ENCODE peak calls at places on chromosomes 11 and 22, in four cellular contexts. O is SK-N-SH, W is HCT116, S is K562. V is an unnamed sample.

GRCh38 chr11:72958790-72959189 is 144.6 kb downstream of the ATG16L2 start:
- DNase-seq in O (no peak), W (no peak), S (no peak), V (no peak)

GRCh38 chr22:29979645-29980303 is 96.8 kb downstream of the MTMR3 start:
- DNase-seq in O (no peak), W (no peak), S (no peak), V (no peak)

GRCh38 chr22:45503071-45503815 is 560 bp downstream of the FBLN1 start:
- DNase-seq in O (peak), W (no peak), S (no peak), V (no peak)

GRCh38 chr11:114308689-114309089 is 12.5 kb downstream of the NNMT start:
- DNase-seq in O (no peak), W (no peak), S (no peak), V (no peak)

GRCh38 chr22:27331526-27332281 is 469.9 kb downstream of the MN1 start:
- DNase-seq in O (peak), W (no peak), S (no peak), V (peak)

GRCh38 chr22:23827351-23827995 is 11.3 kb downstream of the DERL3 start:
- DNase-seq in O (peak), W (no peak), S (no peak), V (no peak)

GRCh38 chr11:123460006-123460700 is 30.1 kb downstream of the GRAMD1B start:
- DNase-seq in O (no peak), W (no peak), S (no peak), V (no peak)

GRCh38 chr11:59962103-59962474 is 1.7 kb upstream of the OOSP4A start:
- DNase-seq in O (no peak), W (no peak), S (no peak), V (no peak)

GRCh38 chr22:22111267-22111751 is 128.7 kb upstream of the TOP3B start:
- DNase-seq in O (no peak), W (no peak), S (peak), V (no peak)

GRCh38 chr22:27241430-27242110 is 560.0 kb downstream of the MN1 start:
- DNase-seq in O (peak), W (no peak), S (no peak), V (no peak)

GRCh38 chr22:17972385-17973181 is 51.8 kb downstream of the MICAL3 start:
- DNase-seq in O (no peak), W (no peak), S (no peak), V (peak)

GRCh38 chr11:36069576-36070214 is 125.8 kb downstream of the LDLRAD3 start:
- DNase-seq in O (peak), W (no peak), S (no peak), V (no peak)

GRCh38 chr22:35023692-35024363 is 42.1 kb upstream of the ISX start:
- DNase-seq in O (peak), W (peak), S (peak), V (no peak)

GRCh38 chr22:35649026-35649553 is 844 bp downstream of the APOL6 start:
- DNase-seq in O (no peak), W (no peak), S (no peak), V (no peak)

GRCh38 chr11:9313648-9314290 is 624 bp downstream of the TMEM41B start:
- DNase-seq in O (no peak), W (no peak), S (no peak), V (no peak)

GRCh38 chr11:66012946-66013761 is 1.3 kb downstream of the CST6 start:
- DNase-seq in O (no peak), W (no peak), S (peak), V (no peak)

GRCh38 chr11:125226701-125227100 is 62.1 kb downstream of the PKNOX2 start:
- DNase-seq in O (no peak), W (no peak), S (no peak), V (no peak)

GRCh38 chr11:20754957-20755356 is 85.6 kb downstream of the NELL1 start:
- DNase-seq in O (peak), W (no peak), S (peak), V (peak)

GRCh38 chr11:75313457-75314272 is 37.8 kb downstream of the ARRB1 start:
- DNase-seq in O (no peak), W (no peak), S (peak), V (no peak)

GRCh38 chr11:132402056-132402684 is 1031.8 kb downstream of the NTM start:
- DNase-seq in O (peak), W (no peak), S (no peak), V (no peak)

GRCh38 chr11:65428578-65429068 is 6.0 kb downstream of the NEAT1 start:
- DNase-seq in O (no peak), W (no peak), S (no peak), V (no peak)

GRCh38 chr11:134237557-134237922 is 13.1 kb downstream of the VPS26B start:
- DNase-seq in O (no peak), W (no peak), S (no peak), V (no peak)

GRCh38 chr11:134818531-134818930 is 406.5 kb upstream of the B3GAT1 start:
- DNase-seq in O (no peak), W (no peak), S (no peak), V (no peak)

GRCh38 chr11:83409476-83409875 is 123.3 kb upstream of the CCDC90B start:
- DNase-seq in O (no peak), W (no peak), S (no peak), V (no peak)

GRCh38 chr11:83409891-83410290 is 123.7 kb upstream of the CCDC90B start:
- DNase-seq in O (no peak), W (no peak), S (no peak), V (no peak)

GRCh38 chr11:83408946-83409345 is 122.8 kb upstream of the CCDC90B start:
- DNase-seq in O (no peak), W (no peak), S (no peak), V (no peak)

DNA sequence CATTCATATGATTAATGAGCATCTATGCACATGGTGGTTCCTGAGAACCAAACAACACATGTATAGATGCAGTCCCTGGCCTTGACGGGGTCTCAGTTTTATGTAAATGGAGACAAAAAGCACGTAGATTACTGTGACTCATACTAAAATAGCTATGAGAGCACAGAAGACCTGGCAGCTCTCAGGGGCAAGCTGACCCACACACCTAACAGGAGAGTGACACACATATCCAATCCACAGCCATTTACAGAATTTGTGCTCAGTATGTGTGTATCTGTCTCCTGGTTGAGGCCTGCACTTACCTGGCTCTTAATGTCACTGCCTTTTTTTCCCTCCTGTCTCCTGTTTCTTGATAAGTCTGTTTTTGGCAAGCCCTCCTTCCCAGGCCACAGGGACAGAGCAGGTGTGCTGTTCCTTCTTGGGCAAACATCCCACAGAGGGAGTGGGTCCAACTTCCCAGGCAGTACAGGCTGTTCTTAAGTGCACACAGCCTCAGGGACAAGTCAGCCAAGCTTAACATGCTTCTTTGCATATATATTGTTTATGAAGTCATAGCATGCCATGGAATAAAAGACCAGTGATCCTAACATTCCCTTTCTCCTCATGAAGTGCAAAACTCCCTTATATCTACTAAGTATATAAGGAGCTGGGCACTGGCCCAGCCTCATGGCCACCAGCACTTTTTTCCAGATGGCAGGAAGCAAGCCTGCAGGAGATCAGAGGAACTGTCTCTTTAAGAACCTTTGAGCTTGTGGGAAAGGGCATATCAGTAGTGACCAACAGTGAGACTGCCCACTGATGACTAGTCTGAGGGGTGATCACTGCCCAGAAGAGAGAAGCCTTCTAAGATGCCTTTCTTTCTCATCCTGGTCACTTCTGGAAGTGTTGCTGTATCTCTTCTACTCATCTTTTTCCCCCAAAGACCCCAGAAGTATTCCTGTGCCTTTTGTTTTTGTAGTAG is 124.7 kb upstream of the CCDC90B start:
- DNase-seq in O (no peak), W (no peak), S (no peak), V (no peak)
- TF ChIP-seq ELF1 in O (no peak), W (no peak), S (no peak), V (no peak)

DNA sequence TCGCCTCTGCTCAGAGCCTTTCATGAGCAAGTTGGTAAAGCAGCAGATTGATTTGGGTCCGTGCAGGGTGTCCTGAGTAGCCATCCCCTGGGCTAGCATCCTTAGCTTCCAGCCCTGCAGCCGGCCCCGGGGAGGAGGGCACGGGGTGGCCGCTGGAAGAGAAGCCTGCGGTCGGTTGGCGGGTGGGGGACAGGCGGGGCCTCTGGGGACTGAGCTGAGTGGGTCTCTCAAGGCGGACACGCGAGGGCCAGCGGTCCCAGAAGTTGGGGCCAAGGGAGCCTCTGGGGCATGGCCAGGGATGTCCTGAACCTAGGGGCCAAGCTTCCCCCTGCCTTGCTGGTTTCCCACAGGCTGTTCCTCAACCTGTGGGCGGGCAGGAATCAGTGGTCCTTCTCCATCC is 143.0 kb downstream of the TBC1D22A start:
- DNase-seq in O (no peak), W (no peak), S (no peak), V (no peak)
- TF ChIP-seq ELF1 in O (no peak), W (no peak), S (no peak), V (no peak)

DNA sequence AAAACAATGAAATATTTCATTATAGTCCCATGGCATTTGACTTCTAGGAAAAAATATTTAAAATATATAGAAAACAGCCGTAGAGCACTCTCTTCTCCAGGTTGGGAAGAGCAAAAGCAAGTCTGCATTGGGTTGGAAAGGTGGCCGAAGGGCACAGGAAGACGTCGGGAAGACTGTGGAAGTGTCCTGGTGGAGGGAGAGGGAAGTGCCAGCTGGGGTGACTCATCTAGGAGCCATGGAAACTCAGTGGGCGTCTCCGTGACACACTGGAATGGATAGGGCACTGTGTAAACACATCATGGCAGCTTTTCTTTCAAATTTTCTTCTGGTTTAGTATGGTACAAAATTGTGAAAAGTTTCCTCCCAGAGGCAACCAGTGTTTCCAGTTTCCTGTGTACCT is 12.7 kb downstream of the GTPBP1 start:
- DNase-seq in O (peak), W (peak), S (no peak), V (peak)
- TF ChIP-seq ELF1 in O (no peak), W (no peak), S (no peak), V (no peak)

GRCh38 chr11:111535281-111535680 is 5.2 kb upstream of the LAYN start:
- DNase-seq in O (no peak), W (no peak), S (no peak), V (no peak)
- TF ChIP-seq ELF1 in O (no peak), W (no peak), S (no peak), V (no peak)

GRCh38 chr22:40289991-40290459 is 56.3 kb upstream of the ADSL start:
- DNase-seq in O (no peak), W (no peak), S (no peak), V (no peak)
- TF ChIP-seq ELF1 in O (no peak), W (no peak), S (no peak), V (no peak)

GRCh38 chr22:39351689-39352214 is 2.0 kb downstream of the SYNGR1 start:
- DNase-seq in O (no peak), W (no peak), S (no peak), V (no peak)

GRCh38 chr22:39352301-39352867 is 2.6 kb downstream of the SYNGR1 start:
- DNase-seq in O (no peak), W (no peak), S (no peak), V (no peak)

GRCh38 chr22:39349506-39349966 is 255 bp upstream of the SYNGR1 start:
- DNase-seq in O (peak), W (no peak), S (peak), V (no peak)

GRCh38 chr22:39349967-39350802 is at the start of gene SYNGR1:
- DNase-seq in O (peak), W (no peak), S (no peak), V (no peak)

GRCh38 chr22:39350803-39351688 is 1.3 kb downstream of the SYNGR1 start:
- DNase-seq in O (no peak), W (no peak), S (no peak), V (no peak)
- TF ChIP-seq ELF1 in O (no peak), W (no peak), S (no peak), V (no peak)

GRCh38 chr11:95092549-95093324 is 3.1 kb downstream of the ENDOD1 start:
- DNase-seq in O (peak), W (no peak), S (peak), V (peak)
- TF ChIP-seq ELF1 in O (no peak), W (no peak), S (no peak), V (no peak)

GRCh38 chr11:34487430-34487829 is 26.2 kb downstream of the ELF5 start:
- DNase-seq in O (no peak), W (no peak), S (no peak), V (no peak)

GRCh38 chr11:34492806-34493414 is 20.7 kb downstream of the ELF5 start:
- DNase-seq in O (peak), W (peak), S (peak), V (peak)

GRCh38 chr11:34488855-34489557 is 24.6 kb downstream of the ELF5 start:
- DNase-seq in O (no peak), W (no peak), S (no peak), V (no peak)

GRCh38 chr11:34493468-34493867 is 20.1 kb downstream of the ELF5 start:
- DNase-seq in O (no peak), W (no peak), S (no peak), V (no peak)

GRCh38 chr11:34490304-34490703 is 23.3 kb downstream of the ELF5 start:
- DNase-seq in O (no peak), W (no peak), S (no peak), V (no peak)
- TF ChIP-seq ELF1 in O (no peak), W (no peak), S (no peak), V (no peak)

GRCh38 chr11:67357831-67358555 is 4.6 kb upstream of the POLD4 start:
- DNase-seq in O (peak), W (no peak), S (peak), V (no peak)
- TF ChIP-seq ELF1 in O (no peak), W (no peak), S (no peak), V (no peak)

GRCh38 chr11:120131941-120132644 is 5.8 kb downstream of the TRIM29 start:
- DNase-seq in O (no peak), W (no peak), S (no peak), V (peak)
- TF ChIP-seq ELF1 in O (no peak), W (no peak), S (no peak), V (no peak)